ENCODE peak calls at places on chromosomes 1 and 21, in eight cellular contexts. W is OCI-LY7, A is prostate gland, K is psoas muscle, G is GM23338, C is sigmoid colon, Y is lower lobe of right lung, Q is Peyer's patch. J is an unnamed sample.

GRCh38 chr1:227273557-227273956 is 44.7 kb downstream of the CDC42BPA start:
- DNase-seq in W (peak; percentile 16), A (no peak), K (no peak), G (peak; percentile 85), C (no peak), Y (no peak), Q (no peak), J (no peak)

GRCh38 chr1:42479621-42480020 is 16.5 kb downstream of the CCDC30 start:
- DNase-seq in W (no peak), A (no peak), K (no peak), G (peak; percentile 89), C (no peak), Y (no peak), Q (no peak), J (no peak)

GRCh38 chr1:22319608-22320007 is 132.0 kb upstream of the ZBTB40 start:
- DNase-seq in W (no peak), A (no peak), K (no peak), G (no peak), C (no peak), Y (no peak), Q (no peak), J (no peak)

GRCh38 chr1:14571810-14572767 is 26.4 kb upstream of the KAZN start:
- DNase-seq in W (peak; percentile 69), A (no peak), K (no peak), G (peak; percentile 93), C (no peak), Y (no peak), Q (no peak), J (no peak)

GRCh38 chr1:19644761-19645543 is 841 bp downstream of the NBL1 start:
- DNase-seq in W (no peak), A (peak; percentile 36), K (peak; percentile 69), G (peak; percentile 63), C (no peak), Y (no peak), Q (peak; percentile 73), J (peak; percentile 78)

GRCh38 chr1:204941415-204942338 is 71.0 kb downstream of the NFASC start:
- DNase-seq in W (peak; percentile 57), A (peak; percentile 12), K (peak; percentile 73), G (peak; percentile 86), C (peak; percentile 81), Y (peak; percentile 65), Q (peak; percentile 68), J (no peak)

GRCh38 chr21:36658926-36659325 is 40.0 kb upstream of the SIM2 start:
- DNase-seq in W (no peak), A (no peak), K (no peak), G (no peak), C (no peak), Y (no peak), Q (no peak), J (no peak)

GRCh38 chr1:9910425-9911178 is 533 bp upstream of the CTNNBIP1 start:
- DNase-seq in W (peak; percentile 99), A (peak; percentile 100), K (peak; percentile 100), G (peak; percentile 99), C (peak; percentile 100), Y (peak; percentile 100), Q (peak; percentile 100), J (peak; percentile 100)

GRCh38 chr1:9576903-9577302 is 11.8 kb upstream of the TMEM201 start:
- DNase-seq in W (no peak), A (no peak), K (no peak), G (no peak), C (no peak), Y (no peak), Q (no peak), J (no peak)

DNA sequence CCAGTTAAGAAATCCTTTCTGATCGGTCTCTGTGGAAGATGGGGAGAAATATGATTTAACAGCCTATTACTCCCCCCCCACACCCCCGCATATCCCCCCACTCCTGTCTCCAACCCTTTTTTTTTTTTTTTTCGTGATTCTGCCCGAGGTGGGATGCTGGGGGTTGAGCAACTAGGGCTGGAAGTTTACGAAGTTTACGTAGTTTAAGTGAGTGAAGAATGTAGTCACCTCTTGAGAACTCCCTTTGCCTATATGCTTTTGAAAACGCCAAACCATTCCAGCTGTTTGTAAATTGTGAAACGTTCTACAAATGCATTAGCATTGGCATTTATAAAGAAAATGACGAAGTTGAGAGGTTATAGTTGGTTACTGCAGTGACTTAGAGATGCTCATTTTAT is 815 bp downstream of the NEXN start:
- DNase-seq in W (no peak), A (no peak), K (no peak), G (peak; percentile 63), C (no peak), Y (no peak), Q (no peak), J (no peak)
- H3K27ac ChIP-seq in W (no peak overlapping the region), A (peak overlapping the region; percentile 77), K (peak overlapping the region; percentile 100), G (no peak overlapping the region), C (peak overlapping the region; percentile 94), Y (peak overlapping the region; percentile 90), Q (peak overlapping the region; percentile 92), J (peak overlapping the region; percentile 99)

DNA sequence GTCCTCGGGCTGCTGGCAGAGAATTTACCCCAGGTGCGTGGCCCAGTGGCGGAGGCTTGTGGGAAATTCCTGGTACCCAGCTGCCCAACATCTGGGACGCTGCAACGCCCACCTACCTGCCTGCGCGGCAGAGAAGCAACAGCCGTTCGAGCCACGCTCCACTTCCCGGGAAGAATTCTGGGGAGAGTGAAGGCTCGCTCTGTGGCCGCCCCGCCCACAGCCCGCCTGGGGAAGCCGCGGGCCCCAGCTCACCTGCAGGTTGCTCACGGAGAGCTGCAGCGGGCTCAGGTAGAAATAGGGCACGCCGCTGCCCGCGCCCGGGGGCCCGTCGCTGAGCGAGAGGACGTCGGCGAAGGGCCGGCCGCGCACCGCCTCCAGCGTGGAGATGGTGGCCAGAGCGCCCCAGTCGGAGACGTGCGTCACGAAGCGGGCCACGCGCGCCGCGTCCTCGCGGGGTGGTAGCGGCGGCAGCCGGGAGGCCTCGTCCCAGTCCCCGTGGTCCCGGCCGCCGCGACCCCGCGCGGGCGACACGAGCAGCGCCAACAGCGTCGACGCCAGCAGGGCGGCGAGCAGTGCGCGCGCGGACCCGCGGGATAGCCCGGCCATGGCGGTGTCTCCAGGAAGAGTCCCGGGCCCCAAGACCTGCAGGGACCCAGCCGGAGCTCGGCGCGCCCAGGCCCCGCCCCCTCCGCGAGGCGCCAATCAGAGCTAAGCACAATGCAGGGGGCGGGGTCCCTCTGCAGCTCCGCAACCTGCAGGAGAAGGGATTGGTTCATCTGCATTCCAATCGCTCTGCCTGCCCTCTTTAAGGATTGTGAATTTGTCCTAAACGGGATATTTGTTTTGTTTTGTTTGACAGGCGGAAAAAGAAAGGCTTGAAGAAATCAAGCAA is at the start of gene CREG1:
- DNase-seq in W (peak; percentile 92), A (peak; percentile 96), K (peak; percentile 96), G (peak; percentile 98), C (peak; percentile 97), Y (peak; percentile 96), Q (peak; percentile 95), J (peak; percentile 95)
- TF ChIP-seq CTCF in W (peak; percentile 10), A (peak; percentile 38), K (no peak), G (no peak), C (no peak), Y (no peak), Q (no peak), J (no peak)

DNA sequence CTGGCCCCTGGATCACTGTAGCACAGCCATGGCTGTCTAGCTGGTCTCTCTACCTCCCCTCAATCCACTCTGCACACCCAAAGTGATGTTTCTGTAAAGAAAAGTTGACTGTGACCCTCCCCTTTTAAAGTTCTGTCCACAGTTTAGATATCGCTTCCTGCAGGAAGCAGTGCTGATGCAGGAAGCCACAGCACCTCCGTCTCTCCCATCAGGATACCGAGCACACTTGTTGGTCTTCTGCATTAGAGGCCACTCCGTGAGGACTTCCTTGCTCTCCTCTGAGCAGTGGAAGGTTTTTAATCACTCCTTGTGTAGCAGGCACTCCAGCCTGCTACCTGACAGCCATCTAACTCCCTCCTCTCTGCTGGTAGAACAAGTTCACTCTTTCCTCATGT is 69.5 kb downstream of the GADD45A start:
- DNase-seq in W (no peak), A (no peak), K (no peak), G (no peak), C (no peak), Y (no peak), Q (no peak), J (no peak)
- H3K27ac ChIP-seq in W (no peak overlapping the region), A (no peak overlapping the region), K (no peak overlapping the region), G (no peak overlapping the region), C (no peak overlapping the region), Y (no peak overlapping the region), Q (peak overlapping the region; percentile 51), J (no peak overlapping the region)

GRCh38 chr1:161159087-161159914 is at the start of gene USP21:
- DNase-seq in W (peak; percentile 95), A (peak; percentile 91), K (peak; percentile 97), G (peak; percentile 98), C (peak; percentile 96), Y (peak; percentile 94), Q (peak; percentile 95), J (peak; percentile 94)
- TF ChIP-seq CTCF in W (peak; percentile 38), A (peak; percentile 33), K (peak; percentile 34), G (no peak), C (no peak), Y (peak; percentile 9), Q (peak; percentile 31), J (no peak)

GRCh38 chr1:2318294-2319278 is 72.8 kb downstream of the MORN1 start:
- DNase-seq in W (no peak), A (no peak), K (no peak), G (no peak), C (no peak), Y (no peak), Q (no peak), J (no peak)
- H3K27ac ChIP-seq in W (no peak overlapping the region), A (no peak overlapping the region), K (no peak overlapping the region), G (no peak overlapping the region), C (peak overlapping the region; percentile 89), Y (peak overlapping the region; percentile 18), Q (no peak overlapping the region), J (peak overlapping the region; percentile 93)

DNA sequence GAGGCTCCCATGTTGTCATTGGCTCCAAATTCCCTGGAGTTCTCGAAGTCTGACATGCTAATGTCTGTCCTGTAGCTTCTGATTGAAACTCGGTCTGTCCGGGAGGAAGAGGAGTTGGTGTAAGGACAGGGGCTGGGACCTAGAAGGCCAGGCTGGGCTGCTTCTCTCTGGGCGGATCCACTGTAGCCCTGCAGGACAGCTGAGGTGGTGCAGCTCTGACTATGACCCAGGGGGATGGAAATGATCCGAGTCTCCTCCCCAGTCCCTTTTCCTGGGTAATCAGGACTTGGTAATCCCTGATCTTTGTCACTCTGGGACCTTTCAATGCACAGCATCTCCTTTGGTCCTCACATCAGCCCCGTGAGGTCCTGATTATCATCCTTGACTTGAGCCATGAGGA is 10.0 kb upstream of the FCMR start:
- DNase-seq in W (peak; percentile 25), A (no peak), K (no peak), G (peak; percentile 62), C (no peak), Y (no peak), Q (no peak), J (no peak)
- TF ChIP-seq CTCF in W (peak; percentile 33), A (no peak), K (no peak), G (no peak), C (no peak), Y (no peak), Q (no peak), J (no peak)

GRCh38 chr1:164735315-164736052 is 176.5 kb downstream of the PBX1 start:
- DNase-seq in W (no peak), A (no peak), K (no peak), G (no peak), C (no peak), Y (no peak), Q (peak; percentile 57), J (no peak)
- H3K27ac ChIP-seq in W (no peak overlapping the region), A (no peak overlapping the region), K (no peak overlapping the region), G (peak overlapping the region; percentile 28), C (no peak overlapping the region), Y (no peak overlapping the region), Q (peak overlapping the region; percentile 26), J (no peak overlapping the region)